ENCODE peak calls at places on chromosomes 11 and 22, in nine cellular contexts. S is CD4-positive, alpha-beta T cell; Z is NAMALWA; W is anterior cingulate cortex; H is left ventricle myocardium superior; K is activated naive CD4-positive, alpha-beta T cell; Q is GM12865; M is NCI-H1105 treated with DMSO at 0.1 percent for 48 hours; L is AG04450. B is an unnamed sample.

GRCh38 chr11:91837649-91838330 is 386.8 kb upstream of the FAT3 start:
- DNase-seq in W (no peak), L (no peak), K (no peak), M (no peak), Z (no peak), H (no peak), Q (no peak), S (no peak), B (no peak)

GRCh38 chr22:49807780-49808708 is 19.6 kb downstream of the BRD1 start:
- DNase-seq in K (no peak), S (no peak), Q (no peak), M (no peak), W (no peak), L (no peak), Z (no peak), H (no peak), B (no peak)

GRCh38 chr22:21022507-21022906 is 7.5 kb downstream of the P2RX6 start:
- DNase-seq in Q (no peak), L (no peak), K (no peak), Z (no peak), M (no peak), W (no peak), H (no peak), S (no peak), B (no peak)

GRCh38 chr11:75603791-75604736 is 42.0 kb downstream of the SERPINH1 start:
- DNase-seq in K (no peak), L (peak), M (no peak), W (no peak), Z (no peak), S (no peak), Q (no peak), H (no peak), B (no peak)

GRCh38 chr11:69388661-69389060 is 92.8 kb upstream of the LINC01488 start:
- DNase-seq in Q (no peak), Z (no peak), H (no peak), W (no peak), M (no peak), K (no peak), S (no peak), L (no peak), B (no peak)

GRCh38 chr11:108871152-108871551 is 206.3 kb downstream of the DDX10 start:
- DNase-seq in K (no peak), H (peak), S (no peak), Q (peak), Z (peak), W (no peak), M (peak), L (peak), B (no peak)

GRCh38 chr22:27388090-27388600 is 413.4 kb downstream of the MN1 start:
- DNase-seq in K (no peak), S (no peak), H (no peak), L (no peak), Q (peak), M (no peak), W (no peak), Z (no peak), B (no peak)

GRCh38 chr22:37212174-37212906 is at the start of gene SSTR3:
- DNase-seq in K (no peak), S (no peak), L (no peak), W (peak), H (no peak), Z (no peak), Q (no peak), M (peak), B (peak)

GRCh38 chr11:104073950-104074349 is 37.5 kb downstream of the DDI1 start:
- DNase-seq in L (no peak), W (no peak), Z (peak), S (no peak), Q (peak), K (no peak), H (no peak), M (no peak), B (no peak)

GRCh38 chr11:128042290-128042751 is 545.0 kb downstream of the ETS1 start:
- DNase-seq in Z (no peak), K (no peak), W (no peak), M (no peak), H (no peak), Q (no peak), L (no peak), S (no peak), B (no peak)

GRCh38 chr11:58647141-58647699 is 24.8 kb downstream of the CNTF start:
- DNase-seq in Z (peak), Q (peak), H (no peak), K (no peak), W (no peak), M (no peak), S (no peak), L (no peak), B (no peak)

GRCh38 chr11:55707029-55707428 is 45.0 kb downstream of the OR4C6 start:
- DNase-seq in K (no peak), W (no peak), H (no peak), Z (peak), M (peak), Q (peak), L (no peak), S (no peak), B (no peak)

GRCh38 chr11:120391854-120392253 is 55.6 kb downstream of the ARHGEF12 start:
- DNase-seq in Z (no peak), M (no peak), H (no peak), Q (no peak), W (no peak), S (no peak), L (no peak), K (no peak), B (no peak)

GRCh38 chr11:94924074-94925031 is 49.0 kb downstream of the CWC15 start:
- DNase-seq in M (no peak), W (no peak), Q (no peak), L (no peak), S (no peak), K (no peak), H (no peak), Z (no peak), B (no peak)

GRCh38 chr22:39592104-39593060 is 21.8 kb downstream of the CACNA1I start:
- DNase-seq in L (peak), S (no peak), M (no peak), K (no peak), Z (no peak), H (no peak), Q (no peak), W (no peak), B (peak)

GRCh38 chr11:114392735-114393667 is 7.3 kb downstream of the C11orf71 start:
- DNase-seq in Q (no peak), L (no peak), H (no peak), Z (no peak), K (no peak), M (no peak), S (no peak), W (no peak), B (no peak)

GRCh38 chr11:3893311-3893710 is 37.8 kb downstream of the STIM1 start:
- DNase-seq in M (no peak), Z (peak), W (no peak), S (no peak), H (no peak), Q (peak), K (no peak), L (no peak), B (no peak)

GRCh38 chr22:29751669-29752068 is 15.1 kb downstream of the ZMAT5 start:
- DNase-seq in Q (no peak), K (no peak), Z (no peak), M (no peak), L (no peak), S (no peak), W (no peak), H (no peak), B (no peak)

GRCh38 chr11:121292503-121293275 is at the start of gene SC5D:
- DNase-seq in Z (peak), K (peak), S (peak), L (peak), M (peak), H (peak), Q (peak), W (peak), B (peak)

GRCh38 chr11:130144721-130145327 is 14.8 kb upstream of the ST14 start:
- DNase-seq in L (no peak), S (no peak), Q (no peak), W (no peak), K (no peak), H (no peak), Z (peak), M (no peak), B (no peak)

GRCh38 chr11:12845739-12846358 is 163.3 kb upstream of the RASSF10 start:
- DNase-seq in Z (no peak), H (peak), K (no peak), W (no peak), M (peak), Q (no peak), L (peak), S (no peak), B (no peak)

GRCh38 chr22:33562484-33562883 is 357.8 kb downstream of the LARGE1 start:
- DNase-seq in H (no peak), L (no peak), K (no peak), M (no peak), W (no peak), S (no peak), Q (no peak), Z (no peak), B (no peak)

GRCh38 chr11:7314811-7315604 is 63.3 kb downstream of the SYT9 start:
- DNase-seq in Z (no peak), S (no peak), Q (no peak), M (no peak), K (no peak), L (no peak), W (no peak), H (no peak), B (no peak)

GRCh38 chr22:48609279-48609865 is 1218.3 kb downstream of the BRD1 start:
- DNase-seq in H (no peak), W (no peak), S (no peak), L (no peak), Q (no peak), M (no peak), Z (no peak), K (no peak), B (no peak)

GRCh38 chr11:82680252-82680651 is 53.4 kb downstream of the FAM181B start:
- DNase-seq in W (no peak), Z (no peak), K (no peak), H (no peak), L (no peak), M (no peak), S (no peak), Q (no peak), B (no peak)

GRCh38 chr22:44884968-44885805 is 124.6 kb downstream of the PHF21B start:
- DNase-seq in K (no peak), H (peak), Q (no peak), S (no peak), W (no peak), Z (no peak), L (no peak), M (no peak), B (peak)

GRCh38 chr11:12552677-12553076 is 121.5 kb upstream of the TEAD1 start:
- DNase-seq in S (no peak), K (no peak), Z (no peak), L (peak), H (no peak), M (no peak), W (no peak), Q (no peak), B (no peak)

GRCh38 chr11:68357568-68357967 is 45.2 kb downstream of the LRP5 start:
- DNase-seq in W (no peak), K (no peak), H (no peak), L (no peak), Z (no peak), S (no peak), Q (no peak), M (no peak), B (no peak)

GRCh38 chr11:111573821-111574249 is 28.4 kb upstream of the SIK2 start:
- DNase-seq in W (no peak), K (no peak), Q (no peak), S (no peak), L (no peak), H (no peak), M (no peak), Z (no peak), B (no peak)

GRCh38 chr11:102546923-102547471 is 16.4 kb upstream of the MMP7 start:
- DNase-seq in H (no peak), L (no peak), S (no peak), Z (peak), M (no peak), W (no peak), Q (peak), K (no peak), B (no peak)

GRCh38 chr11:63911440-63911839 is 5.5 kb downstream of the RCOR2 start:
- DNase-seq in H (peak), K (no peak), Q (no peak), W (no peak), Z (no peak), S (no peak), M (no peak), L (no peak), B (peak)

GRCh38 chr11:62423012-62423411 is 4.2 kb downstream of the SCGB1A1 start:
- DNase-seq in W (no peak), M (no peak), S (no peak), Z (no peak), H (no peak), L (no peak), K (no peak), Q (no peak), B (no peak)

GRCh38 chr22:47551438-47551788 is 789.0 kb downstream of the TBC1D22A start:
- DNase-seq in W (no peak), H (no peak), M (no peak), Z (no peak), L (no peak), Q (no peak), K (no peak), S (no peak), B (no peak)